ENCODE peak calls at places on chromosome 3, in seven cellular contexts. T is sigmoid colon, I is A549, V is body of pancreas, C is ovary, S is prostate gland, F is right lobe of liver. J is an unnamed sample.

GRCh38 chr3:120404876-120405275 is 45.9 kb downstream of the FSTL1 start:
- DNase-seq in V (no peak), F (no peak), C (no peak), S (no peak), I (no peak), T (no peak), J (no peak)

GRCh38 chr3:33058780-33059179 is 38.2 kb downstream of the GLB1 start:
- DNase-seq in T (no peak), C (no peak), F (no peak), S (no peak), I (no peak), V (no peak), J (no peak)

GRCh38 chr3:193240850-193241706 is at the start of gene PLAAT1:
- DNase-seq in F (peak; percentile 56), C (peak; percentile 33), V (peak; percentile 86), I (peak; percentile 39), S (no peak), T (peak; percentile 74), J (peak; percentile 81)

GRCh38 chr3:27219127-27219860 is 149.9 kb downstream of the NEK10 start:
- DNase-seq in T (no peak), C (no peak), S (no peak), I (no peak), V (no peak), F (no peak), J (no peak)

GRCh38 chr3:17865626-17866025 is 123.2 kb upstream of the TBC1D5 start:
- DNase-seq in F (no peak), V (no peak), S (no peak), T (no peak), C (no peak), I (no peak), J (no peak)

GRCh38 chr3:31225923-31226322 is 306.8 kb upstream of the STT3B start:
- DNase-seq in F (no peak), T (no peak), V (no peak), I (no peak), C (no peak), S (peak; percentile 41), J (no peak)

GRCh38 chr3:54781728-54782127 is 146.1 kb downstream of the LRTM1 start:
- DNase-seq in V (no peak), T (no peak), I (no peak), S (no peak), F (no peak), C (no peak), J (no peak)

GRCh38 chr3:38114875-38115644 is 21.9 kb downstream of the ACAA1 start:
- DNase-seq in C (no peak), S (no peak), I (no peak), F (peak; percentile 6), V (peak; percentile 4), T (peak; percentile 54), J (no peak)

GRCh38 chr3:155908605-155909004 is 38.2 kb downstream of the GMPS start:
- DNase-seq in C (no peak), F (no peak), I (no peak), T (no peak), S (no peak), V (no peak), J (no peak)

GRCh38 chr3:171842864-171843511 is at the start of gene TMEM212:
- DNase-seq in I (no peak), C (no peak), T (no peak), V (no peak), S (no peak), F (no peak), J (no peak)

DNA sequence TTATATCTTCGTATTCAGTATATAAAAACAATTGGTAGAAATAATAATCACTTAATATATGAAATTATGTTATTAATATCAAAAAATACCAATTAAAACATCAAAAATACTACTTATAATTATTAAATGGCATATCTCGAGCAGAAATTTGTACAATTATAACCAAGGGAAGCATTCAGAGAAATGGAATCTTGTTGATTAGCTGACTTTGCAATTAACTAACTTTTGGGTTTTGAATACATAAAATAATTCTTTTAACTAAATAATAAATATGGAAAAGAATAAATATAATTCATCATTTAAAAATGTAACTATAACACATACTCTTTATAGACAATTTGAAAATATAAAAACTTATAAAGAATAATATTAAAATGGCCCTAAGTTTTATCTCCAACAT is 160.2 kb upstream of the LRRN1 start:
- DNase-seq in I (no peak), F (no peak), V (no peak), T (no peak), C (no peak), S (no peak), J (no peak)
- H3K4me1 ChIP-seq in I (no peaks in the 10 kb centered on the region), F (no peaks in the 10 kb centered on the region), V (no peaks in the 10 kb centered on the region), T (no peaks in the 10 kb centered on the region), C (no peaks in the 10 kb centered on the region), S (no peaks in the 10 kb centered on the region), J (no peaks in the 10 kb centered on the region)

GRCh38 chr3:50295553-50296166 is 3.4 kb upstream of the IFRD2 start:
- DNase-seq in F (no peak), I (no peak), T (peak; percentile 60), V (no peak), S (no peak), C (no peak), J (no peak)
- TF ChIP-seq POLR2A in F (no peak), I (no peak), T (no peak), V (no peak), S (no peak), C (no peak), J (no peak)

DNA sequence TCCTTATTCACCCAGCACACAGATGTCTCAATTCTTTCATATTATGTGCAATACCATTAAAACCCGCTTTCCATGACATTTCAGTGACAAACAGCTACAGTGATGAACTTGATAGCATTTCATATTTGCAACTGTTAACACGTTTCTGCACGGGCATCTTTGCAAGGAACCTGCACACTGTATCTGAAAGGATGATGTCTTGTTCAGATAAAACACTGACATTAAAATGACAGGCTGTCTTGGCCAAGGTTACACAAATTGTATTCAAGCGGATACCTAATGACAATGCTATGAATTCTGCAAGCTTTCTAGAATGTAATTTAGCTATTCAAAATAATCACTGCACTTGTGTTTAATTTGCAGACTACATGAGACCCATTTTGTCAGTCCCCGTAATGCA is 529.2 kb downstream of the FOXP1 start:
- DNase-seq in F (no peak), I (no peak), V (no peak), C (no peak), T (no peak), S (no peak), J (no peak)
- H3K4me1 ChIP-seq in F (no peaks in the 10 kb centered on the region), I (peaks cover 73% of the 10 kb centered on the region), V (peaks cover 39% of the 10 kb centered on the region), C (peaks cover 34% of the 10 kb centered on the region), T (peaks cover 98% of the 10 kb centered on the region), S (peaks cover 43% of the 10 kb centered on the region), J (peaks cover 61% of the 10 kb centered on the region)

GRCh38 chr3:124967964-124968363 is 33.4 kb upstream of the MUC13 start:
- DNase-seq in S (no peak), T (no peak), F (no peak), C (no peak), V (no peak), I (no peak), J (no peak)
- TF ChIP-seq POLR2A in S (no peak), T (no peak), F (no peak), C (no peak), V (no peak), I (no peak), J (no peak)

DNA sequence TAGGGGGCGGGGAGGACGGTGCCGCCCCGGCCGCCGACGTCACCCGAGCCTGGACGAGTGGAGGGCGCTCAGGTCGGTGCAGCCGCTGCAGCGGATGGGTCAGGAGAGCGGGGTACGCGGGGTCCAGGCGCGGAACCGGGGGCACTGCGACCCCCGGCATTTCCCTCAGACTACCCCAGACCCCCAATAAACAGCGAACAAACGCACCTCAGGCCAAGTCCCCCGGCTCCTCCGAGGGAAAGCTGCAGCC is 78.9 kb downstream of the IQSEC1 start:
- DNase-seq in F (peak; percentile 76), I (peak; percentile 60), C (peak; percentile 66), S (peak; percentile 37), V (peak; percentile 71), T (peak; percentile 83), J (peak; percentile 82)
- H3K4me1 ChIP-seq in F (no peaks in the 10 kb centered on the region), I (peaks cover 34% of the 10 kb centered on the region), C (peaks cover 3% of the 10 kb centered on the region), S (no peaks in the 10 kb centered on the region), V (peaks cover 39% of the 10 kb centered on the region), T (peaks cover 8% of the 10 kb centered on the region), J (peaks cover 49% of the 10 kb centered on the region)

GRCh38 chr3:184242297-184242685 is 6.5 kb downstream of the ALG3 start:
- DNase-seq in T (peak; percentile 34), F (no peak), C (no peak), S (no peak), V (no peak), I (no peak), J (no peak)
- TF ChIP-seq POLR2A in T (no peak), F (no peak), C (no peak), S (no peak), V (no peak), I (no peak), J (no peak)

GRCh38 chr3:112247900-112248299 is 46.1 kb downstream of the SLC9C1 start:
- DNase-seq in F (no peak), S (no peak), V (no peak), C (no peak), I (no peak), T (no peak), J (no peak)
- H3K4me1 ChIP-seq in F (no peaks in the 10 kb centered on the region), S (no peaks in the 10 kb centered on the region), V (no peaks in the 10 kb centered on the region), C (no peaks in the 10 kb centered on the region), I (no peaks in the 10 kb centered on the region), T (no peaks in the 10 kb centered on the region), J (no peaks in the 10 kb centered on the region)

GRCh38 chr3:184568918-184569829 is 7.6 kb downstream of the EPHB3 start:
- DNase-seq in C (peak; percentile 93), V (peak; percentile 80), I (no peak), F (peak; percentile 54), T (peak; percentile 95), S (peak; percentile 70), J (peak; percentile 86)
- TF ChIP-seq POLR2A in C (no peak), V (peak; percentile 22), I (no peak), F (no peak), T (no peak), S (peak; percentile 19), J (no peak)

GRCh38 chr3:152291649-152292066 is 22.9 kb downstream of the MBNL1 start:
- DNase-seq in V (no peak), F (no peak), C (no peak), S (no peak), I (no peak), T (no peak), J (no peak)
- H3K4me1 ChIP-seq in V (peaks cover 35% of the 10 kb centered on the region), F (peaks cover 10% of the 10 kb centered on the region), C (peaks cover 8% of the 10 kb centered on the region), S (no peaks in the 10 kb centered on the region), I (peaks cover 56% of the 10 kb centered on the region), T (peaks cover 68% of the 10 kb centered on the region), J (peaks cover 45% of the 10 kb centered on the region)

J was measured in heart left ventricle.